ENCODE peak calls at places on chromosomes 16 and 17, in six cellular contexts. M, Y, N, W, F and O are unnamed samples.
A peak's percentile ranks its signal among the peaks of the same experiment; 100 is the strongest.

GRCh38 chr17:52148969-52149351 is 9.6 kb downstream of the CA10 start:
- DNase-seq in M (no peak), Y (no peak), N (no peak), W (no peak), F (no peak), O (no peak)

GRCh38 chr17:77620282-77620681 is 338.2 kb upstream of the TNRC6C start:
- DNase-seq in M (peak; percentile 7), Y (no peak), N (no peak), W (no peak), F (no peak), O (no peak)

GRCh38 chr16:1081734-1082265 is 9.3 kb downstream of the SSTR5 start:
- DNase-seq in M (no peak), Y (no peak), N (no peak), W (no peak), F (no peak), O (no peak)

GRCh38 chr17:17994271-17994670 is 21.6 kb downstream of the DRC3 start:
- DNase-seq in M (no peak), Y (peak; percentile 53), N (no peak), W (no peak), F (no peak), O (no peak)

GRCh38 chr16:84299734-84300440 is 5.2 kb downstream of the WFDC1 start:
- DNase-seq in M (no peak), Y (peak; percentile 51), N (no peak), W (no peak), F (no peak), O (no peak)

GRCh38 chr17:34358631-34359030 is 2.4 kb downstream of the CCL13 start:
- DNase-seq in M (no peak), Y (no peak), N (no peak), W (no peak), F (no peak), O (no peak)

GRCh38 chr17:61833536-61834203 is 29.7 kb downstream of the BRIP1 start:
- DNase-seq in M (no peak), Y (no peak), N (no peak), W (peak; percentile 74), F (no peak), O (no peak)

GRCh38 chr16:85879975-85880831 is 18.8 kb upstream of the IRF8 start:
- DNase-seq in M (no peak), Y (no peak), N (no peak), W (no peak), F (no peak), O (no peak)

GRCh38 chr17:41972571-41973411 is 6.2 kb downstream of the CNP start:
- DNase-seq in M (no peak), Y (no peak), N (no peak), W (no peak), F (no peak), O (no peak)

GRCh38 chr16:56190903-56191806 is at the start of gene GNAO1:
- DNase-seq in M (peak; percentile 75), Y (no peak), N (no peak), W (peak; percentile 35), F (peak; percentile 76), O (peak; percentile 72)

GRCh38 chr16:75262104-75262799 is 10.8 kb upstream of the BCAR1 start:
- DNase-seq in M (peak; percentile 60), Y (no peak), N (no peak), W (no peak), F (no peak), O (no peak)

GRCh38 chr16:85461814-85462404 is 151.2 kb upstream of the GSE1 start:
- DNase-seq in M (no peak), Y (no peak), N (no peak), W (peak; percentile 36), F (peak; percentile 82), O (no peak)

GRCh38 chr16:23302045-23302956 is at the start of gene SCNN1B:
- DNase-seq in M (no peak), Y (no peak), N (no peak), W (no peak), F (peak; percentile 82), O (no peak)

GRCh38 chr17:80092959-80093358 is 8.4 kb upstream of the GAA start:
- DNase-seq in M (no peak), Y (no peak), N (no peak), W (no peak), F (no peak), O (no peak)

GRCh38 chr17:57651451-57651850 is 93.6 kb downstream of the CCDC182 start:
- DNase-seq in M (no peak), Y (no peak), N (no peak), W (no peak), F (no peak), O (no peak)

GRCh38 chr16:27676807-27677206 is 126.9 kb downstream of the KATNIP start:
- DNase-seq in M (no peak), Y (no peak), N (no peak), W (peak; percentile 61), F (no peak), O (no peak)

GRCh38 chr16:5841934-5842333 is 744.3 kb upstream of the EEF2KMT start:
- DNase-seq in M (no peak), Y (no peak), N (no peak), W (no peak), F (no peak), O (no peak)

GRCh38 chr16:81473561-81473960 is 29.0 kb downstream of the CMIP start:
- DNase-seq in M (no peak), Y (no peak), N (no peak), W (peak; percentile 60), F (no peak), O (no peak)

GRCh38 chr17:62099532-62099931 is 34.5 kb upstream of the MED13 start:
- DNase-seq in M (no peak), Y (no peak), N (no peak), W (no peak), F (no peak), O (no peak)

GRCh38 chr16:81641403-81642106 is 137.5 kb upstream of the PLCG2 start:
- DNase-seq in M (no peak), Y (no peak), N (no peak), W (no peak), F (no peak), O (no peak)

GRCh38 chr16:35176449-35176848 is 1717.0 kb downstream of the TP53TG3F start:
- DNase-seq in M (no peak), Y (no peak), N (no peak), W (no peak), F (no peak), O (no peak)
- H3K9me3 ChIP-seq in M (no peaks in the 10 kb centered on the region), Y (peaks cover 70% of the 10 kb centered on the region), N (peaks cover 18% of the 10 kb centered on the region), W (peaks cover 6% of the 10 kb centered on the region), F (no peaks in the 10 kb centered on the region), O (no peaks in the 10 kb centered on the region)

GRCh38 chr17:53496356-53496755 is 326.4 kb upstream of the KIF2B start:
- DNase-seq in M (no peak), Y (no peak), N (no peak), W (no peak), F (no peak), O (no peak)

DNA sequence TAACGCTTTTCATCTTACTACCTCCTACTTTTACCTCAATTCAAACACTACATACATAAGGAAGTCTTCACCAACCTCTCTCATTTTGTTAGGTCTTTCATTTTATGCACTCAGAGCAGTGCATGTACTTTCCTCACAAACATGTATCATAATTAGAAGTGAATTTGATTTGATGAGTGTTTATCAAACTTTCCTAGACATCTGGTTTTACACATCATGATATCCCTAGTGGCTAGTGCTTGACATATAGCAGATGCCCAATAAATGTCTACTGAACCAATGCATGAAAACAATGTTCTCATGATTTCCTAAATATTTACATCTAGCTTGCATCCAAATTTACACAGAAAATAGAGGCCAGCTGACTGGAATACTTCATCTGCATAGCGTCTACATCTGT is 323.4 kb upstream of the KIF2B start:
- DNase-seq in M (no peak), Y (no peak), N (no peak), W (no peak), F (no peak), O (no peak)
- H3K9me3 ChIP-seq in M (no peaks in the 10 kb centered on the region), Y (no peaks in the 10 kb centered on the region), N (peaks cover under 1% of the 10 kb centered on the region), W (no peaks in the 10 kb centered on the region), F (no peaks in the 10 kb centered on the region), O (no peaks in the 10 kb centered on the region)

DNA sequence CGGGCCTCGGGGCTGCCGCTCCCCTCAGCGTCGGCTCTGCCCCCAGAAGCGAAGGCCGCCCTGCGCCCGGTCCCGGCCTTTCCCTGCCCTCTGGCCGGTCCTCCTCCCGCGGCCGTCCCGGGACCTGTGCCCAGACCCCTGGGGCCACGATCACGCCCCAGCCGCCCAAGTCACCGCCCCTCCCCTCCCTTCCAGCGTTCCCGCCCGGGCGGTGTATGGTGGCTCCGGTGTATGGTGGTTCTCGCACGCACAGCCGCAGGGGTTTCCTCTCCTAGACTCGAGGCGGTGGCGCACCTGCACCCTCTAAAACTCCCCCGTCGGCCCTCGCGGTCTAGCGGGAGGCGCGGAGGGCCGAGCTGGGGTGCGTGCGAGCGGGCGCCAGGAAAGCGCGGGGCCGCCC is 10.0 kb downstream of the TIGD7 start:
- DNase-seq in M (no peak), Y (no peak), N (no peak), W (no peak), F (no peak), O (no peak)
- H3K9me3 ChIP-seq in M (peaks cover 23% of the 10 kb centered on the region), Y (peaks cover 47% of the 10 kb centered on the region), N (peaks cover 97% of the 10 kb centered on the region), W (peaks cover 46% of the 10 kb centered on the region), F (peaks cover 78% of the 10 kb centered on the region), O (peaks cover 19% of the 10 kb centered on the region)

GRCh38 chr16:11061629-11062270 is 117.4 kb downstream of the CLEC16A start:
- DNase-seq in M (no peak), Y (no peak), N (no peak), W (no peak), F (peak; percentile 31), O (no peak)
- H3K9me3 ChIP-seq in M (no peaks in the 10 kb centered on the region), Y (no peaks in the 10 kb centered on the region), N (no peaks in the 10 kb centered on the region), W (no peaks in the 10 kb centered on the region), F (no peaks in the 10 kb centered on the region), O (no peaks in the 10 kb centered on the region)

GRCh38 chr16:35750157-35750689 is 2290.8 kb downstream of the TP53TG3F start:
- DNase-seq in M (no peak), Y (no peak), N (no peak), W (no peak), F (no peak), O (no peak)

GRCh38 chr16:35747658-35748455 is 2288.4 kb downstream of the TP53TG3F start:
- DNase-seq in M (no peak), Y (no peak), N (no peak), W (no peak), F (no peak), O (no peak)

GRCh38 chr16:35746963-35747657 is 2287.7 kb downstream of the TP53TG3F start:
- DNase-seq in M (no peak), Y (no peak), N (no peak), W (no peak), F (no peak), O (no peak)

GRCh38 chr16:35749253-35750141 is 2290.1 kb downstream of the TP53TG3F start:
- DNase-seq in M (no peak), Y (no peak), N (no peak), W (no peak), F (no peak), O (no peak)

DNA sequence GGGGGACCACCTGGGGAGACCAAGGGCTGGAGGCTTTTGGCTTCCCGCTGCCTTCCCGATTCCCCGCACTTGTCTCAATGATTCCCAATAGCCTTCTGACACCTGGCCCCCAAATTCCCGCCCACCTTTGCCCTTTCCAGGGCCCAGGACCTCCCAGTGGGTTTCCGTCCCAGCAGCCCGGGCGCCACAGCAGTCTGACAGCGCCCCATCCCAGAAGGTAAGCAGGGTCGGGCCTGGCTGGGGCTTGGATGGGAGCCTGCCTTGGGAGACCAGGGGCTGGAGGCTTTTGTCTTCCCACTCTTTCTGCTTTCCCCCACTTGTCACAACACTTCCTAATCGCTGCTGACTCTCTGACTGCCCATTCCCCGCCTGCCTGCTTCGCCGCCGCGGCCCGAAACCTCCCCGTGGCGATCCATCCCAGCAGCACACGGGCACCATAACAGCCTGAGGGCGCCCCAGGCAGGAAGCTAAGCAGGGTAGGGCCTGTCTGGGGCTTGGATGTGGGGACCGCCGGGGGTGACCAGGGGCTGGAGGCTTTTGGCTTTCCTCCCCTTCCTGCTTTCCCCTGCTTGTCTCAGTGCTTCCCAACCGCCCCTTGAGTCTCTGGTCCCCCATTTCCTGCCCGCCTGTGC is 2289.3 kb downstream of the TP53TG3F start:
- DNase-seq in M (no peak), Y (no peak), N (no peak), W (no peak), F (no peak), O (no peak)
- H3K9me3 ChIP-seq in M (no peaks in the 10 kb centered on the region), Y (peaks cover 100% of the 10 kb centered on the region), N (peaks cover 83% of the 10 kb centered on the region), W (no peaks in the 10 kb centered on the region), F (no peaks in the 10 kb centered on the region), O (no peaks in the 10 kb centered on the region)